ENCODE peak calls at places on chromosomes 13 and 19, in nine cellular contexts. One of them, this sample, is unnamed.

GRCh38 chr19:15154002-15154612 is 46.7 kb downstream of the NOTCH3 start:
- DNase-seq in tibial nerve: no peak
- DNase-seq in HFF-Myc: no peak
- DNase-seq in body of pancreas: no peak
- DNase-seq in uterus: no peak
- DNase-seq in mesothelial cell of epicardium: no peak
- DNase-seq in cardiac fibroblast: peak; percentile 72
- DNase-seq in psoas muscle: no peak
- DNase-seq in CD4-positive, alpha-beta T cell: no peak
- DNase-seq in this sample: peak; percentile 43

GRCh38 chr19:16207063-16207462 is 9.4 kb downstream of the AP1M1 start:
- DNase-seq in tibial nerve: no peak
- DNase-seq in HFF-Myc: no peak
- DNase-seq in body of pancreas: no peak
- DNase-seq in uterus: no peak
- DNase-seq in mesothelial cell of epicardium: no peak
- DNase-seq in cardiac fibroblast: no peak
- DNase-seq in psoas muscle: no peak
- DNase-seq in CD4-positive, alpha-beta T cell: no peak
- DNase-seq in this sample: no peak

GRCh38 chr13:69970521-69970920 is 137.1 kb upstream of the ATXN8OS start:
- DNase-seq in tibial nerve: no peak
- DNase-seq in HFF-Myc: no peak
- DNase-seq in body of pancreas: no peak
- DNase-seq in uterus: no peak
- DNase-seq in mesothelial cell of epicardium: no peak
- DNase-seq in cardiac fibroblast: no peak
- DNase-seq in psoas muscle: no peak
- DNase-seq in CD4-positive, alpha-beta T cell: no peak
- DNase-seq in this sample: no peak

GRCh38 chr19:2624537-2625091 is 77.9 kb downstream of the GNG7 start:
- DNase-seq in tibial nerve: no peak
- DNase-seq in HFF-Myc: no peak
- DNase-seq in body of pancreas: peak; percentile 68
- DNase-seq in uterus: no peak
- DNase-seq in mesothelial cell of epicardium: no peak
- DNase-seq in cardiac fibroblast: no peak
- DNase-seq in psoas muscle: peak; percentile 87
- DNase-seq in CD4-positive, alpha-beta T cell: no peak
- DNase-seq in this sample: no peak

GRCh38 chr13:23584275-23584674 is 14.1 kb downstream of the TNFRSF19 start:
- DNase-seq in tibial nerve: no peak
- DNase-seq in HFF-Myc: no peak
- DNase-seq in body of pancreas: no peak
- DNase-seq in uterus: no peak
- DNase-seq in mesothelial cell of epicardium: no peak
- DNase-seq in cardiac fibroblast: no peak
- DNase-seq in psoas muscle: no peak
- DNase-seq in CD4-positive, alpha-beta T cell: no peak
- DNase-seq in this sample: no peak

GRCh38 chr13:36126496-36126895 is 4.7 kb downstream of the DCLK1 start:
- DNase-seq in tibial nerve: no peak
- DNase-seq in HFF-Myc: no peak
- DNase-seq in body of pancreas: no peak
- DNase-seq in uterus: no peak
- DNase-seq in mesothelial cell of epicardium: no peak
- DNase-seq in cardiac fibroblast: no peak
- DNase-seq in psoas muscle: no peak
- DNase-seq in CD4-positive, alpha-beta T cell: no peak
- DNase-seq in this sample: no peak

GRCh38 chr13:97000295-97000925 is 6.1 kb upstream of the OXGR1 start:
- DNase-seq in tibial nerve: no peak
- DNase-seq in HFF-Myc: no peak
- DNase-seq in body of pancreas: no peak
- DNase-seq in uterus: no peak
- DNase-seq in mesothelial cell of epicardium: no peak
- DNase-seq in cardiac fibroblast: peak; percentile 64
- DNase-seq in psoas muscle: no peak
- DNase-seq in CD4-positive, alpha-beta T cell: no peak
- DNase-seq in this sample: no peak

GRCh38 chr19:33391631-33392249 is 18.2 kb downstream of the CEBPG start:
- DNase-seq in tibial nerve: peak; percentile 5
- DNase-seq in HFF-Myc: no peak
- DNase-seq in body of pancreas: no peak
- DNase-seq in uterus: no peak
- DNase-seq in mesothelial cell of epicardium: no peak
- DNase-seq in cardiac fibroblast: no peak
- DNase-seq in psoas muscle: no peak
- DNase-seq in CD4-positive, alpha-beta T cell: no peak
- DNase-seq in this sample: no peak

GRCh38 chr13:26074706-26075105 is 22.9 kb upstream of the SHISA2 start:
- DNase-seq in tibial nerve: no peak
- DNase-seq in HFF-Myc: no peak
- DNase-seq in body of pancreas: no peak
- DNase-seq in uterus: no peak
- DNase-seq in mesothelial cell of epicardium: no peak
- DNase-seq in cardiac fibroblast: peak; percentile 65
- DNase-seq in psoas muscle: no peak
- DNase-seq in CD4-positive, alpha-beta T cell: no peak
- DNase-seq in this sample: no peak
- TF ChIP-seq CTCF in tibial nerve: no peak
- TF ChIP-seq CTCF in HFF-Myc: no peak
- TF ChIP-seq CTCF in body of pancreas: no peak
- TF ChIP-seq CTCF in uterus: no peak
- TF ChIP-seq CTCF in mesothelial cell of epicardium: no peak
- TF ChIP-seq CTCF in cardiac fibroblast: peak; percentile 11
- TF ChIP-seq CTCF in psoas muscle: no peak
- TF ChIP-seq CTCF in CD4-positive, alpha-beta T cell: no peak
- TF ChIP-seq CTCF in this sample: no peak

GRCh38 chr19:50668416-50669318 is 19.4 kb downstream of the C19orf81 start:
- DNase-seq in tibial nerve: no peak
- DNase-seq in HFF-Myc: no peak
- DNase-seq in body of pancreas: no peak
- DNase-seq in uterus: no peak
- DNase-seq in mesothelial cell of epicardium: no peak
- DNase-seq in cardiac fibroblast: no peak
- DNase-seq in psoas muscle: no peak
- DNase-seq in CD4-positive, alpha-beta T cell: no peak
- DNase-seq in this sample: no peak

GRCh38 chr19:50664204-50664603 is 15.0 kb downstream of the C19orf81 start:
- DNase-seq in tibial nerve: no peak
- DNase-seq in HFF-Myc: no peak
- DNase-seq in body of pancreas: no peak
- DNase-seq in uterus: no peak
- DNase-seq in mesothelial cell of epicardium: no peak
- DNase-seq in cardiac fibroblast: no peak
- DNase-seq in psoas muscle: no peak
- DNase-seq in CD4-positive, alpha-beta T cell: no peak
- DNase-seq in this sample: no peak

GRCh38 chr19:50667759-50668231 is 18.6 kb downstream of the C19orf81 start:
- DNase-seq in tibial nerve: no peak
- DNase-seq in HFF-Myc: no peak
- DNase-seq in body of pancreas: no peak
- DNase-seq in uterus: no peak
- DNase-seq in mesothelial cell of epicardium: no peak
- DNase-seq in cardiac fibroblast: no peak
- DNase-seq in psoas muscle: no peak
- DNase-seq in CD4-positive, alpha-beta T cell: no peak
- DNase-seq in this sample: no peak

GRCh38 chr19:50667177-50667758 is 18.0 kb downstream of the C19orf81 start:
- DNase-seq in tibial nerve: no peak
- DNase-seq in HFF-Myc: no peak
- DNase-seq in body of pancreas: no peak
- DNase-seq in uterus: no peak
- DNase-seq in mesothelial cell of epicardium: no peak
- DNase-seq in cardiac fibroblast: no peak
- DNase-seq in psoas muscle: no peak
- DNase-seq in CD4-positive, alpha-beta T cell: no peak
- DNase-seq in this sample: no peak

DNA sequence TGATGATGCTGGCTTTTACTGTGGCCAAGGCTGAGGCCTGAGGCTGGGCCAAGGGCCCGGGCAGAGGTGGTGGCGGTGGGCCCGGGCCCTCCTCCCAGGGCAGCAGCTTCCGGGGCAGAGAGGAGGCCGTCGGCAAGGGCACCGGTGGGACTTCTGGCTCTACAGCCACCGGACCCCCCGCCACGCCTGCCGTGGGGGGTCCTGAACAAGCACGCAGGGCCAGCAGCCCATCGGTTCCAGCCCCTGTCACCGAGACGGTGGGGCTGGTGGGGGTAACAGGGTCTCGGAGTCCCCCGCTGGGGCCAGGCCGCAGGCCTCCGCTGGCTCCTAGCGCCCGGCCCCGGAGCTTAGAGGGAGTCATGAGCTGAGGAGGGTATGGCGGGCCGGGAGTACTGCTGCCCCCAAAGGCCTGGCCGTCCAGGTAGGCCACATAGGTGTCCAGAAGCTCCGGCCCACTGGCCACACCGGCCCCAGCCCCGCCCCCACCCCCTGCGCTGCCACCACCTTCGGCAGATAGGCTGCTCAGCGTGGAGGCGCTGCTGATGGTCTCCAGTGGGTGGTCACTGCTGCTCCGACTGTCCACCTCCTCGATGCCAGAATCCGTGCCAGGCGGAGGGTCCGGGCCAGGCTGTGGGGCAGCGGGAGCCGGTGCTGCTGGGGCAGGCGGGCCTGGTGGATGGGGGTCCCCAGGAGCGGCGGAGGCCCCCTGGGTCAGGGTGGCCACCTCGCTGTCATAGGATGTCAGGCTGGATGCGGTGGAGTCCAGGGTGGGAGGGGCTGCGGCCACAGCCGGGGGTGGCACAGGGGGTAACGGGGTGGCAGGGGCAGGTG is 17.3 kb downstream of the C19orf81 start:
- DNase-seq in tibial nerve: no peak
- DNase-seq in HFF-Myc: no peak
- DNase-seq in body of pancreas: no peak
- DNase-seq in uterus: no peak
- DNase-seq in mesothelial cell of epicardium: no peak
- DNase-seq in cardiac fibroblast: no peak
- DNase-seq in psoas muscle: no peak
- DNase-seq in CD4-positive, alpha-beta T cell: no peak
- DNase-seq in this sample: no peak
- TF ChIP-seq CTCF in tibial nerve: no peak
- TF ChIP-seq CTCF in HFF-Myc: no peak
- TF ChIP-seq CTCF in body of pancreas: no peak
- TF ChIP-seq CTCF in uterus: no peak
- TF ChIP-seq CTCF in mesothelial cell of epicardium: no peak
- TF ChIP-seq CTCF in cardiac fibroblast: no peak
- TF ChIP-seq CTCF in psoas muscle: no peak
- TF ChIP-seq CTCF in CD4-positive, alpha-beta T cell: no peak
- TF ChIP-seq CTCF in this sample: no peak

GRCh38 chr19:10868872-10869547 is 2.3 kb upstream of the CARM1 start:
- DNase-seq in tibial nerve: no peak
- DNase-seq in HFF-Myc: no peak
- DNase-seq in body of pancreas: no peak
- DNase-seq in uterus: no peak
- DNase-seq in mesothelial cell of epicardium: no peak
- DNase-seq in cardiac fibroblast: no peak
- DNase-seq in psoas muscle: no peak
- DNase-seq in CD4-positive, alpha-beta T cell: no peak
- DNase-seq in this sample: no peak

GRCh38 chr19:10871711-10872550 is 578 bp downstream of the CARM1 start:
- DNase-seq in tibial nerve: no peak
- DNase-seq in HFF-Myc: no peak
- DNase-seq in body of pancreas: peak; percentile 51
- DNase-seq in uterus: peak; percentile 62
- DNase-seq in mesothelial cell of epicardium: peak; percentile 59
- DNase-seq in cardiac fibroblast: no peak
- DNase-seq in psoas muscle: peak; percentile 81
- DNase-seq in CD4-positive, alpha-beta T cell: peak; percentile 6
- DNase-seq in this sample: no peak

GRCh38 chr19:10872551-10873107 is 1.3 kb downstream of the CARM1 start:
- DNase-seq in tibial nerve: no peak
- DNase-seq in HFF-Myc: no peak
- DNase-seq in body of pancreas: no peak
- DNase-seq in uterus: no peak
- DNase-seq in mesothelial cell of epicardium: no peak
- DNase-seq in cardiac fibroblast: no peak
- DNase-seq in psoas muscle: no peak
- DNase-seq in CD4-positive, alpha-beta T cell: no peak
- DNase-seq in this sample: no peak

GRCh38 chr19:10870501-10870954 is 825 bp upstream of the CARM1 start:
- DNase-seq in tibial nerve: no peak
- DNase-seq in HFF-Myc: no peak
- DNase-seq in body of pancreas: no peak
- DNase-seq in uterus: no peak
- DNase-seq in mesothelial cell of epicardium: no peak
- DNase-seq in cardiac fibroblast: no peak
- DNase-seq in psoas muscle: no peak
- DNase-seq in CD4-positive, alpha-beta T cell: no peak
- DNase-seq in this sample: no peak

DNA sequence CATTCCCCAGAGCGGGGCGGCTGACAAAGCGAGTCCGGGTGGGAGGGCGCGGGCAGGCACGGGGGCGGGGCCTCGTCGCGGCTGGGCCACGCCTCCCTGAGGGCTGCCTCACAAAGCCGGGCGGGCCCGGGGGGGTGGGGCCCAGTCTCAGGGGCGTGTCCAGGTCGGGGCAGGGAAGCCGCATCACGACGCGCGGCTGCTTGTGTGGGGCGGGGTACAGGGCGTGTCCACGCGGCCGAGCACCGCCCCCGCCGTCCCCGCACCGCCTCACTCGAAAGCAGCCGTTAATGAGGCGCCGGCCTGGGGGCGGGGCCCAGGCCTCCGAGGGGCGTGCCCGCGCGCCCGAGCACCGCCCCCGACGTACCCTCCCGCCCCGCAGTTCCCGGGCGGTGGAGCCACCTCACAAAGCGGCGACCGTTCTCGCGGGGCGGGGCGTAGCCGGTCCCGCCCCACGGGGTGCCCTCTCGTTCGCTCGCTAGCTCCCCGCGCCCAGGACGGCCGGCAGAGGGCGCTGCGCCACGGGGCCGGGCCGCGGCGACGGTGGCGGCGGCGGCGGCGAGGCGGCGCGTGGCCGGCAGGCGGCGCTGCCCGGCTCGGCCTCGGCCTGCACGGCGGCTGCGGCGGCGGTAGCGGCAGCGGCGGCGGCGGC is at the start of gene CARM1:
- DNase-seq in tibial nerve: peak; percentile 99
- DNase-seq in HFF-Myc: peak; percentile 81
- DNase-seq in body of pancreas: peak; percentile 100
- DNase-seq in uterus: peak; percentile 99
- DNase-seq in mesothelial cell of epicardium: peak; percentile 99
- DNase-seq in cardiac fibroblast: peak; percentile 99
- DNase-seq in psoas muscle: peak; percentile 100
- DNase-seq in CD4-positive, alpha-beta T cell: peak; percentile 98
- DNase-seq in this sample: peak; percentile 97
- TF ChIP-seq CTCF in tibial nerve: peak; percentile 87
- TF ChIP-seq CTCF in HFF-Myc: peak; percentile 40
- TF ChIP-seq CTCF in body of pancreas: peak; percentile 39
- TF ChIP-seq CTCF in uterus: peak; percentile 70
- TF ChIP-seq CTCF in mesothelial cell of epicardium: peak; percentile 75
- TF ChIP-seq CTCF in cardiac fibroblast: peak; percentile 34
- TF ChIP-seq CTCF in psoas muscle: peak; percentile 76
- TF ChIP-seq CTCF in CD4-positive, alpha-beta T cell: peak; percentile 34
- TF ChIP-seq CTCF in this sample: peak; percentile 71

GRCh38 chr13:110387451-110388140 is 80.5 kb downstream of the COL4A2 start:
- DNase-seq in tibial nerve: no peak
- DNase-seq in HFF-Myc: no peak
- DNase-seq in body of pancreas: no peak
- DNase-seq in uterus: peak; percentile 85
- DNase-seq in mesothelial cell of epicardium: peak; percentile 60
- DNase-seq in cardiac fibroblast: peak; percentile 90
- DNase-seq in psoas muscle: peak; percentile 61
- DNase-seq in CD4-positive, alpha-beta T cell: no peak
- DNase-seq in this sample: no peak
- TF ChIP-seq CTCF in tibial nerve: no peak
- TF ChIP-seq CTCF in HFF-Myc: no peak
- TF ChIP-seq CTCF in body of pancreas: no peak
- TF ChIP-seq CTCF in uterus: no peak
- TF ChIP-seq CTCF in mesothelial cell of epicardium: no peak
- TF ChIP-seq CTCF in cardiac fibroblast: no peak
- TF ChIP-seq CTCF in psoas muscle: no peak
- TF ChIP-seq CTCF in CD4-positive, alpha-beta T cell: no peak
- TF ChIP-seq CTCF in this sample: no peak

This sample was measured in neural crest cell.